ENCODE peak calls at places on chromosomes 3 and 15, in six cellular contexts. I is ovary; O is CD8-positive, alpha-beta T cell; K is esophagus muscularis mucosa; J is left ventricle myocardium inferior; Z is fibroblast of lung. U is an unnamed sample. For H3K27me3, the result is how much of the 10 kb centered on the place peaks cover.

GRCh38 chr3:151644005-151644685 is 89.6 kb upstream of the AADACL2 start:
- DNase-seq in I (no peak), K (no peak), Z (no peak), J (no peak), O (no peak), U (no peak)

GRCh38 chr15:56017511-56017910 is 24.1 kb upstream of the NEDD4 start:
- DNase-seq in I (no peak), Z (no peak), O (no peak), K (no peak), J (no peak), U (no peak)

GRCh38 chr3:66582721-66583141 is 81.9 kb upstream of the LRIG1 start:
- DNase-seq in J (no peak), Z (peak), O (peak), K (no peak), I (no peak), U (peak)

GRCh38 chr15:50248994-50249586 is 16.4 kb downstream of the HDC start:
- DNase-seq in K (no peak), I (no peak), J (no peak), O (no peak), Z (no peak), U (no peak)

GRCh38 chr15:94287794-94288246 is 56.5 kb downstream of the MCTP2 start:
- DNase-seq in O (peak), J (no peak), K (no peak), Z (no peak), I (no peak), U (peak)

GRCh38 chr3:38472342-38472741 is 18.7 kb downstream of the ACVR2B start:
- DNase-seq in J (no peak), Z (no peak), O (no peak), I (no peak), K (no peak), U (no peak)

GRCh38 chr3:65623362-65623761 is 415.4 kb downstream of the MAGI1 start:
- DNase-seq in K (no peak), Z (no peak), J (no peak), O (no peak), I (no peak), U (no peak)

GRCh38 chr3:38834110-38834509 is 18.1 kb upstream of the SCN10A start:
- DNase-seq in K (peak), J (peak), Z (peak), O (no peak), I (no peak), U (peak)

GRCh38 chr3:20527368-20527767 is 341.4 kb upstream of the SGO1 start:
- DNase-seq in J (no peak), I (no peak), Z (no peak), O (no peak), K (no peak), U (no peak)

GRCh38 chr15:90869601-90870353 is 1.4 kb downstream of the FURIN start:
- DNase-seq in Z (peak), I (peak), O (peak), J (peak), K (no peak), U (peak)

GRCh38 chr15:80234883-80235282 is 17.1 kb downstream of the CTXND1 start:
- DNase-seq in Z (peak), K (peak), J (no peak), I (no peak), O (peak), U (no peak)

GRCh38 chr3:137026701-137027100 is 68.9 kb downstream of the IL20RB start:
- DNase-seq in O (no peak), J (no peak), K (no peak), Z (no peak), I (no peak), U (no peak)

GRCh38 chr3:14472471-14473351 is 67.4 kb downstream of the GRIP2 start:
- DNase-seq in J (no peak), K (no peak), Z (peak), O (no peak), I (peak), U (no peak)

GRCh38 chr15:86231864-86232801 is 152.5 kb downstream of the AGBL1 start:
- DNase-seq in I (no peak), J (no peak), Z (peak), K (no peak), O (peak), U (no peak)

GRCh38 chr3:108488631-108489030 is 21.8 kb downstream of the MYH15 start:
- DNase-seq in Z (peak), I (no peak), K (no peak), J (no peak), O (no peak), U (no peak)

GRCh38 chr3:49882182-49882581 is 12.5 kb upstream of the CAMKV start:
- DNase-seq in J (peak), O (no peak), I (peak), Z (no peak), K (no peak), U (no peak)

GRCh38 chr3:172261053-172261452 is 187.2 kb downstream of the GHSR start:
- DNase-seq in J (no peak), I (no peak), K (no peak), Z (peak), O (no peak), U (no peak)

GRCh38 chr3:193795062-193795690 is 202.2 kb downstream of the OPA1 start:
- DNase-seq in I (no peak), J (no peak), K (no peak), Z (peak), O (no peak), U (no peak)

GRCh38 chr3:193794002-193794835 is 201.2 kb downstream of the OPA1 start:
- DNase-seq in K (no peak), J (no peak), I (no peak), O (no peak), Z (peak), U (no peak)

GRCh38 chr3:193798097-193798496 is 205.1 kb downstream of the OPA1 start:
- DNase-seq in I (no peak), K (no peak), Z (no peak), O (no peak), J (no peak), U (no peak)

GRCh38 chr3:193800138-193801043 is 207.4 kb downstream of the OPA1 start:
- DNase-seq in K (no peak), Z (no peak), I (no peak), J (no peak), O (no peak), U (no peak)

DNA sequence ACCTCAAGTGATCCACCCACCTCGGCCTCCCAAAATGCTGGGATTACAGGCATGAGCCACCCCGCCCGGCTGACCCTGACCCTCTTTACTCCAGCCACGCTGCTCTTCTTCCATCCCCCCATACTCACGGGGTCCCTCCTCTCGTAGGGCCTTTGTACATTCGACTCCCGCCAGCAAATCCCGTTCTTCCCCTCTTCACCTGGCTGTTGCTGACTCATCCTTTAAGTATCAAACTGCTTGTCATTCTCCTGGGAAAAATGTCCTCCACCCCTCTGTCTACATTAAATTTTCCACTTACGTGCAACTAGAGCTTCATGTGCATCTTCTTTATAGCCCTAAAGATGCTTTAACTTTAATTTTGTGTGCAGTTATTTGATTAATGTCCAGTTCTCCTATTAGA is 203.1 kb downstream of the OPA1 start:
- DNase-seq in Z (no peak), I (no peak), K (no peak), O (no peak), J (no peak), U (no peak)
- H3K27me3 ChIP-seq in Z (under half), I (under half), K (under half), O (under half), J (under half), U (under half)

DNA sequence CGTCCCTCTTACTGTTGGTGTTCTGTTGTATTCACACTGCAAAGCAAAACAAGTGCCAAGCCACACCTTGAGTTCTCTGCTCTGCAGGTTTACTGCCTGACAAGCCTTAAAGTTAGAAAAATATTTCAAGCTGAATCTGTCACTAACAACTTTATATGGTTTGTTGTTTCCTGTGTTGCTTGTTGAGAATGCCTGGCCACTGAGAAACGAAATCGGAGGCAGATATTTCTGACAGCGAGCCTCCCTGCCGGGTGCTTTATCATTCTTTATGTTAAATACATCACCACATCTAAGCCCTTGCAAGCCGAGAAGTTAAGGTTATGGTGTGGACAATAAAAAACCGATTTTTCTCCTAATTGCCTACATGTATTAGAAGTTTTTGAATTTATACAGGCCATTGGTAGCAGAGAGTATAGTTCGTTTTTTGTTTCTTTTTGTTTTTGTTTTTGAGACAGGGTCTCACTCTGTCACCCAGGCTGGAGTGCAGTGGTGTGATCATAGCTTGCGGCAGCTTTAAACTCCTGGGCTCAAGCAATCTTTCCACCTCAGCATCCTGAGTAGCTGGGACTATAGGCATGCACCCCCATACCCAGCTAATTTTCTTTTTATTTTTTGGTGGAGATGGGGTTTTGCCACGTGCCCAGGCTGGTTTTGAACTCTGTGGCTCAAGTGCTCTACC is 188.4 kb upstream of the ICE2 start:
- DNase-seq in I (no peak), O (no peak), J (no peak), Z (no peak), K (no peak), U (no peak)
- H3K27me3 ChIP-seq in I (under half), O (under half), J (under half), Z (under half), K (under half), U (under half)

DNA sequence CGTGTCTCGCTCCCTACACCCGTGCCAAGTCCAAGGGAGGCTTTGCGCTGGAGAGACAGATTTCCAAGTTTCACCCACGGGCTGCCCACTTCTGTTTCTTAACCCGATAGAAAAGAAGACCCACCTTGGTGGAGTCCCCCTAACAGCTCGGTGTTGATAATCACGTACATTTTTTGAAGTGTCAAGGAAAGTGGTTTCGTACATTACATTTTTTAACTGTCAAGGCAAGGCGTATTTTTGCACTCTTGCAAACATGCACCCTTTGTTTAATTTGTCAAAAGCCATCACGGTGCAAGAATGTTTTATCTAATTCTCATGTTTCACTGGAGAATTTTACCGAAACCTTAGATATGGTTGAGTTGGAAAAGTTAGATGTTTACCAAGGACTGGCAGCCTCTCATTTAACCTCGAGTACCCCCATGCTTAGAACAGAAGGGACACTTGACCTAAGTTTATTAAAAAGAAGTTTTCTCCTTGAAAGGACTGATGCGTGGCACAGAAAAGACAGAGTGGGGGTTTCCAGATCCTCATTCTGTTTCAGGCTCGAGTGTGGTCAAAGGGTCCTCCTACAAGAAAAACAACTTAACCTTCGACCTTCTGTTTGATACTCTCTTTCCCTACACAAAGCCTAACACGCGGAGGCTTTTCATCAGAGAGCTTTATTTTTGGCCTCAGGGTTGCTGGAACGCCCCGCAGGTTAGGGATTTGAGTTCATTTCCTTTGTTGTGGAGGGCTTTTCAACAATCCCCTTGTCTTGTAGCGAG is 882 bp downstream of the GXYLT2 start:
- DNase-seq in Z (peak), K (no peak), J (no peak), O (no peak), I (no peak), U (no peak)
- H3K27me3 ChIP-seq in Z (under half), K (under half), J (under half), O (under half), I (under half), U (under half)

GRCh38 chr15:33309602-33310276 is 1.0 kb upstream of the RYR3 start:
- DNase-seq in J (no peak), K (peak), I (no peak), Z (no peak), O (no peak), U (no peak)
- H3K27me3 ChIP-seq in J (half or more), K (under half), I (under half), Z (under half), O (under half), U (under half)

DNA sequence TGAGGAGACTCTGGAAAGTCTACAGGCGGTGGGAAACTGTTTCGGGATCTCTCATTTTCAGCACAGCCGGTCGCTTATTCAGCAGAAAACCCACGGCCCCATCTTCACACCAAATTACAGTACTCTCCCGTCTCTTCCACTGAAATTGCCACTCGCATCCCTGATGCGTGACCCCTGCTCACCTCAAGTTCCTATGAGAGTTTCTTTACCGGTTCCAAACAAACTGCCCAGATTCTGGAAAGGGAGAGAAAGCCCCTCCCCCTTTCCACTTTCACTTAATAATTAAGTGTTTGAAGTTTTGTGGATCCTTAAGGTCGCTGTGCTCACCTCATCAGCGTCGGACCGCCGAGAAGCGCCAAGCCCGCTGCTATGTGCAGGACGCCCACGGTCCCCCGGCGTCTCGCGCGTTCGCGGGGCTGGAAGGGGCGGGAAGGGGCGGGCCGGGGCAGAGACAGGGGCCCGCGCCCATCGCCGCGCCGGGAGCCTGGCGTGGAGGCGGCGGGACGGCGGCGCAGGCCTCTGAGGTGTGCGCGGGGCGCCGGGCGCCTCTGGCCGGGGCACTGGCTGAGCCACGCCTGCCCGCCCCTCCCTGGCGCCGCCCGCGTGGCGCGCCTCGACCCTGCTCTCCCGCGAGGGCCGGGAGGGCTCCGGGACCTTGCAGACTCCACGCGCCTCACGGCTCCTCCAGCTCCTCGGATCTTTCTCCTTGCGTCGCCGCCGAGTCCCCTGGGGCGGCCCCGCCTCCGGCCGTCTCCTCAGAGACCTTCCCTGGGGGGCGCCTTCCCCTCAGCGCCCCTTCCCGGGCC is at the start of gene GPR156:
- DNase-seq in K (no peak), Z (peak), I (peak), J (no peak), O (no peak), U (no peak)
- H3K27me3 ChIP-seq in K (under half), Z (under half), I (under half), J (half or more), O (under half), U (under half)

GRCh38 chr15:29162411-29162810 is 107.2 kb downstream of the NSMCE3 start:
- DNase-seq in K (no peak), Z (no peak), O (no peak), I (no peak), J (no peak), U (no peak)
- H3K27me3 ChIP-seq in K (under half), Z (under half), O (under half), I (under half), J (under half), U (under half)

U was measured in spleen.